ENCODE peak calls at places on chromosomes 13 and 19, in seven cellular contexts. V is ovary, Z is prostate gland, X is spleen, K is esophagus muscularis mucosa, I is breast epithelium, Q is right lobe of liver. W is an unnamed sample.

GRCh38 chr19:42396542-42397314 is 6.6 kb upstream of the CNFN start:
- DNase-seq in V (peak), Z (peak), X (peak), K (peak), I (peak), Q (peak), W (peak)

GRCh38 chr19:29662604-29663404 is 2.5 kb upstream of the PLEKHF1 start:
- DNase-seq in V (peak), Z (peak), X (peak), K (no peak), I (peak), Q (peak), W (peak)

GRCh38 chr19:37963190-37963947 is 56.4 kb downstream of the SIPA1L3 start:
- DNase-seq in V (no peak), Z (no peak), X (no peak), K (no peak), I (no peak), Q (no peak), W (no peak)

GRCh38 chr19:38488811-38489481 is 55.5 kb downstream of the RYR1 start:
- DNase-seq in V (no peak), Z (no peak), X (no peak), K (no peak), I (no peak), Q (no peak), W (no peak)

GRCh38 chr13:95298971-95299627 is 2.2 kb downstream of the ABCC4 start:
- DNase-seq in V (no peak), Z (no peak), X (no peak), K (no peak), I (no peak), Q (no peak), W (no peak)

GRCh38 chr19:35816262-35816661 is 3.6 kb upstream of the PRODH2 start:
- DNase-seq in V (no peak), Z (no peak), X (no peak), K (no peak), I (no peak), Q (no peak), W (no peak)

GRCh38 chr13:24275041-24275440 is 34.3 kb upstream of the C1QTNF9 start:
- DNase-seq in V (no peak), Z (no peak), X (no peak), K (no peak), I (no peak), Q (no peak), W (no peak)

GRCh38 chr19:46704379-46705076 is 12.4 kb downstream of the PRKD2 start:
- DNase-seq in V (peak), Z (peak), X (peak), K (peak), I (peak), Q (peak), W (peak)

GRCh38 chr19:5693195-5694166 is 3.4 kb downstream of the RPL36 start:
- DNase-seq in V (peak), Z (no peak), X (peak), K (no peak), I (no peak), Q (no peak), W (no peak)

GRCh38 chr13:71789952-71790351 is 77.1 kb downstream of the DACH1 start:
- DNase-seq in V (no peak), Z (no peak), X (no peak), K (no peak), I (no peak), Q (no peak), W (no peak)

DNA sequence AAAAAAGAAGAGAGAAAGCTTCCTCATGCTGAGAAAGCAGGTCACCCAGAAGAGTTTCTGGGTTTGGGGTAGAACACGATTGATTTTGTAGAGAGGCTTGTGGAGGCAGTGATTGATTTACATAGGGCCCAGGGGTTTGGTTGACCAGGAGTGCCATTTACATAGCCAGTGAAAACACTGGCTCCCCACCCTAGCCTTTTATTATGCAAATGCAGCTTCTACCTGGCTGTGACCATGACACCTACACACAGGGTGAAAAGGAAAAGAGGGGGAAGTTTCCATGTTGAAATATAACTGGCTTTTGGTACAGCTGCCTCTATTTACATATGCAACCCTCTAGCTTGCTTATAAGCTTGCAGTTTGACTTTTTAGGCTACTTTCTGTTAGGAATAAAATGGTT is 62.0 kb downstream of the ZNF100 start:
- DNase-seq in V (no peak), Z (no peak), X (no peak), K (no peak), I (no peak), Q (no peak), W (no peak)
- H3K27ac ChIP-seq in V (no peak), Z (no peak), X (no peak), K (no peak), I (no peak), Q (no peak), W (no peak)

GRCh38 chr19:18292460-18292809 is 11.0 kb upstream of the JUND start:
- DNase-seq in V (no peak), Z (peak), X (no peak), K (no peak), I (no peak), Q (peak), W (no peak)
- TF ChIP-seq POLR2A in V (peak), Z (no peak), X (no peak), K (peak), I (peak), Q (no peak), W (no peak)

DNA sequence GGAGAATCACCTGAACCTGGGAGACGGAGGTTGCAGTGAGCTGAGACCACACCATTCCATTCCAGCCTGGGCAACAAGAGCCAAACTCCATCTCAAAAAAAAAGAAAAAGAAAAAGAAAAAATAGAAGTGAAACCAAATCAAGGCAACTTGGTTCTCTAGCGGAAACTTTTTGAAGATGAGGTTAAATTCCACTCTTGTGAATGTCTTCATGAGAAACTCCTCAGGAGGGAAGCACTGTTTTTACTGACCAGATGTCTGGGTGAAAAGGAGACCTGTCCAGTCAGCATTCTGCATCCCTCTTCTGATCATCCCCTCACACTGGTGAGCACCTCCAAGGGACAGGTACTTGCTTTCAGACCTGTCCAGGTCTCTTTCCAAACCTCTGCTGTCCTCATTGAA is 15.8 kb downstream of the BRD4 start:
- DNase-seq in V (no peak), Z (no peak), X (no peak), K (no peak), I (no peak), Q (no peak), W (no peak)
- H3K27ac ChIP-seq in V (no peak), Z (no peak), X (peak), K (peak), I (no peak), Q (no peak), W (peak)

GRCh38 chr19:1283207-1283916 is 2.3 kb upstream of the EFNA2 start:
- DNase-seq in V (no peak), Z (no peak), X (no peak), K (no peak), I (no peak), Q (peak), W (no peak)
- TF ChIP-seq POLR2A in V (no peak), Z (no peak), X (no peak), K (no peak), I (no peak), Q (no peak), W (no peak)

GRCh38 chr13:99308481-99309087 is 1.4 kb upstream of the GPR183 start:
- DNase-seq in V (no peak), Z (no peak), X (no peak), K (no peak), I (no peak), Q (no peak), W (no peak)
- H3K27ac ChIP-seq in V (no peak), Z (no peak), X (peak), K (peak), I (peak), Q (peak), W (peak)

GRCh38 chr19:49455729-49456128 is 2.7 kb downstream of the ALDH16A1 start:
- DNase-seq in V (no peak), Z (no peak), X (no peak), K (no peak), I (no peak), Q (no peak), W (no peak)

GRCh38 chr19:49451430-49452181 is at the start of gene PIH1D1:
- DNase-seq in V (peak), Z (peak), X (peak), K (peak), I (peak), Q (peak), W (peak)

GRCh38 chr19:49450405-49450804 is 1.2 kb downstream of the PIH1D1 start:
- DNase-seq in V (no peak), Z (no peak), X (no peak), K (no peak), I (no peak), Q (no peak), W (no peak)

GRCh38 chr19:49453757-49454248 is 778 bp downstream of the ALDH16A1 start:
- DNase-seq in V (no peak), Z (no peak), X (no peak), K (no peak), I (no peak), Q (no peak), W (no peak)

DNA sequence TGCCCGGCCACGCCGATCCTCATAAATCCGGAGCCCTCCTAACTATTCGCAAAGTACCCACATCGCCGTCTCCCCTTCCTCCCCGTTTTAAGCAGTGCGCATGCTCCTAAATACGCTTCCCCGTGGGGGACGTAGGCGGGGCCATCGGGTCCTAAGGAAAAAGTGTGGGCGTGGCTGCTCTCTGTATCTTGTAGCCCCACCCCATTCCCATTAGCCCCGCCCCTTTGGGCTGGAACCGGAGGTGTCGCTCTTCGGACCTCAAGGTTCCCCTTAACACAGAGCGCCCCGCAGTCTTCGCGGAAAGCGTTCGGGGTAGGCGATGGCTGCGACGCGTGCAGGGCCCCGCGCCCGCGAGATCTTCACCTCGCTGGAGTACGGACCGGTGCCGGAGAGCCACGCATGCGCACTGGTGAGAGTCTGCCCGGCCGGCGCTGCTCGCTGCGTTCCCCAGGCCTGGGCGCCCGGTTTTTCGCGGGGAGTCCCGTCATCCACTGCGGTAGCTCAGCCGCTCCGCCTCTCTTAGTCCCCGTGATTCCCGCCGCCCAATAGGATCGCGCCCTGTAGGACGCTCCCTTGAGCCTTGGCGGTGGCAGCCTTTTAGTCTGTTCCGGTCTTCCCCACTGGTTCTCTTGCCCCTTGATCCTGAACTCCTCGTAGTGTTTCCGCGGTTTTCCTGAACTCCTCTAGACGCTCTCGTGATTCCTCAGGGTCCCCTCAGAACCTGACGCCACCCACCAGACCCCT is at the start of gene ALDH16A1:
- DNase-seq in V (peak), Z (peak), X (peak), K (peak), I (peak), Q (peak), W (peak)
- TF ChIP-seq POLR2A in V (peak), Z (peak), X (peak), K (peak), I (peak), Q (peak), W (peak)

GRCh38 chr13:101053289-101053688 is 363.0 kb downstream of the NALCN start:
- DNase-seq in V (no peak), Z (no peak), X (no peak), K (no peak), I (no peak), Q (no peak), W (no peak)
- H3K27ac ChIP-seq in V (no peak), Z (no peak), X (no peak), K (no peak), I (no peak), Q (no peak), W (no peak)

DNA sequence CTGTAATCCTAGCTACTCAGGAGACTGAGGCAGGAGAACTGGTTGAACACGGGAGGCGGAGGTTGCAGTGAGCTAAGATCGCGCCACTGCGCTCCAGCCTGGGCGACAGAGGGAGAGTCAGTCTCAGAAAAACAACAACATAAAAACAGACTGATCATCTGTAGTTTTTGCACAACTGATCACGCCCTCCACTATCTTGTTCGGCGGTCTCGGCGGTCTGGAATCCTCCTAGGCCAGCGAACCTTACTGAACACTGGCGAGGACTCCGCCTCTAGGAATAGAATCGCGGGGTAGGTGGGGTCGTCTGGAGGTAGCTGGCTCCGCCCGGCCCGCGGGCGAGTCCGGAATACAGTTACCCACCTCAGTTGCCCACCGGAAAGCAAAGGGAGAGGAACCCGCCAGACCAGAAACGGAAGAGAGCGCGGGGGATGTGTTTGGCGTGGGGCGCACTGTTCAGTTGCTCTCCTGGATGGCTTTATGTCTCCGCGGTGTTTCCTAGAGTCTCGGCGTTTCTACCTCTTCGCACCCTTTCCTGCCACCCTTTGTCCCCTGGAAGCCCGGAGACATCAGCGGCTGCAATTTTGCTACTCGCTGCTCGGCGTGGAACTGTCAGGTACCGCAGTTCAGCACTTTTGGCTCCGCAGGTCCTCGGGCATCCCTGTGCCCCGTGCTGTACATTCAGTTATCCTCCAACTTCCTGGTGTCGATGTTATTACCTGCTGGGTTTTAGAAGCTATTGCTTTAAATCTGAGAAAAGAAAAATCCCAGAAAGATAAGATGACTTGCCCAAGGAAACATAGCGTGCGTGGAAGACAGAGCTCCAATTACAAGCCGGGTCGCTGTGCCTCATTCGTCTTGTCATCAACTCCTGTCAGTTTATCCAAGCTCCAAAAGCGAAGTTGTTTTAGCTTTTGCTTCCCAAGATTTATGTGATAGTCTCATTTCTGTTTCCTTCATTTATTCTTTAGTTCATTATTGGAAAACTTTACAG is 24.9 kb upstream of the HNRNPA1L2 start:
- DNase-seq in V (peak), Z (peak), X (peak), K (peak), I (peak), Q (peak), W (peak)
- TF ChIP-seq POLR2A in V (peak), Z (no peak), X (no peak), K (no peak), I (peak), Q (peak), W (no peak)

GRCh38 chr13:20332361-20333096 is 100.4 kb upstream of the GJB6 start:
- DNase-seq in V (no peak), Z (no peak), X (no peak), K (peak), I (no peak), Q (no peak), W (no peak)

GRCh38 chr13:20334309-20334708 is 102.2 kb upstream of the GJB6 start:
- DNase-seq in V (no peak), Z (no peak), X (no peak), K (no peak), I (no peak), Q (no peak), W (no peak)

GRCh38 chr13:20331949-20332348 is 99.8 kb upstream of the GJB6 start:
- DNase-seq in V (no peak), Z (no peak), X (no peak), K (peak), I (no peak), Q (no peak), W (no peak)

GRCh38 chr13:20326809-20327208 is 94.7 kb upstream of the GJB6 start:
- DNase-seq in V (no peak), Z (no peak), X (no peak), K (peak), I (no peak), Q (no peak), W (no peak)

DNA sequence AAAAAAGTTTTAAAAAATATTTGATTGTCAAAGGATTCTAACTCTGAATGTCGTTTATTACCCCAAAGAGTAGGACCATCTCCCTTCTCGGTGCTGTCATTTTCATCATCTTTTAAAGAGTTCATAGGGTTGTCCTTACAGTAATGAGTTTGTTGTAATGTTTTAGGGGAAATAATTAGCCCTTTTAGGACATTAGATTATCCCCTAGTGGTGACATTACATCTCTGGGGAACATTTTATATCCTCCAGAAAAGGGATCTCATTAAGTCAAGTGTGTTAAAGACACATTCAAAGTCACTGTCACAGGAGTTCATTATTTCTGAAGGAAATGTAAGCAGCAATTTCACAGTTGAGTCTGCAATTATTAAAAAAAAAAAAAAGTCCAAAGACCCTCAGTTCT is 99.3 kb upstream of the GJB6 start:
- DNase-seq in V (no peak), Z (no peak), X (no peak), K (no peak), I (no peak), Q (no peak), W (no peak)
- H3K27ac ChIP-seq in V (no peak), Z (no peak), X (no peak), K (no peak), I (no peak), Q (no peak), W (no peak)

DNA sequence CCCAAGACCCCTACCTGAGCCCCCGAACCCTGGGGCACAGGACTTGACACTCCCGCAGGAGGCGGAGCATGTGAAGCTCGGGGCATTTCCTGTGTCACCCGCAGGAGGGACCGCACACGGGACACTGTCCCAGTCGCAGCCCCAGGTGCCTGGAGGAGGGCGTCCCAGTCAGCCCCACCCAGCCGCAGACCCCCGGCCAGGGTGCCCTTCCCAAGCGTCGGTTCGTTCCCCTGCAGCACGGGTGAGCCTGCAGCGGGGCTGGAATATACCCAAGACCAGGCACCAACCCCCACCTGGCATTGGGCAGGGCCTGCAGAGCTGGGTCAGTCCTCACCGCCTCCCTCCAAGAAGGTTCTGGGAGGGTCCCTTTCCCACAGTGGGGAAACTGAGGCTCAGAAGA is 21.6 kb downstream of the TCF3 start:
- DNase-seq in V (no peak), Z (no peak), X (no peak), K (no peak), I (no peak), Q (no peak), W (no peak)
- TF ChIP-seq POLR2A in V (no peak), Z (no peak), X (no peak), K (no peak), I (no peak), Q (no peak), W (no peak)

W was measured in uterus.